ENCODE peak calls at places on chromosomes 11 and 22, in four cellular contexts. Y is endothelial cell; I is activated T-cell treated with anti-CD3 and anti-CD28 coated beads, Interleukin-2, amount 50 U/mL, for 72 hours; H is brain microvascular endothelial cell. S is an unnamed sample.

GRCh38 chr22:33539902-33540751 is 380.1 kb downstream of the LARGE1 start:
- DNase-seq in Y (no peak), I (no peak), H (peak; percentile 8), S (no peak)

GRCh38 chr22:27802389-27803079 is 978 bp upstream of the MN1 start:
- DNase-seq in Y (no peak), I (no peak), H (no peak), S (no peak)

GRCh38 chr22:21025266-21025665 is 7.1 kb downstream of the SLC7A4 start:
- DNase-seq in Y (no peak), I (no peak), H (no peak), S (no peak)

GRCh38 chr11:19953909-19954308 is 206.4 kb downstream of the DBX1 start:
- DNase-seq in Y (peak; percentile 19), I (no peak), H (peak; percentile 86), S (peak; percentile 68)

GRCh38 chr11:19345848-19346681 is 105.3 kb upstream of the E2F8 start:
- DNase-seq in Y (peak; percentile 20), I (no peak), H (no peak), S (peak; percentile 31)

GRCh38 chr11:10459029-10459970 is 4.2 kb downstream of the AMPD3 start:
- DNase-seq in Y (no peak), I (peak; percentile 64), H (no peak), S (no peak)

GRCh38 chr11:121328967-121329653 is 36.5 kb downstream of the SC5D start:
- DNase-seq in Y (no peak), I (no peak), H (no peak), S (no peak)

GRCh38 chr11:122809861-122810260 is 28.4 kb upstream of the CRTAM start:
- DNase-seq in Y (no peak), I (no peak), H (no peak), S (no peak)

GRCh38 chr11:36362902-36363301 is 66.8 kb downstream of the PRR5L start:
- DNase-seq in Y (no peak), I (no peak), H (peak; percentile 69), S (no peak)

GRCh38 chr11:86816251-86816726 is 15.9 kb downstream of the PRSS23 start:
- DNase-seq in Y (no peak), I (no peak), H (peak; percentile 69), S (no peak)

GRCh38 chr11:67468509-67468834 is 579 bp downstream of the TMEM134 start:
- DNase-seq in Y (peak; percentile 31), I (no peak), H (no peak), S (peak; percentile 57)

GRCh38 chr11:86164106-86164505 is 80.4 kb upstream of the EED start:
- DNase-seq in Y (no peak), I (no peak), H (no peak), S (no peak)

GRCh38 chr11:66607126-66607834 is 9.2 kb upstream of the RBM14 start:
- DNase-seq in Y (no peak), I (no peak), H (peak; percentile 46), S (no peak)

GRCh38 chr22:38628444-38628843 is 27.7 kb downstream of the FAM227A start:
- DNase-seq in Y (no peak), I (no peak), H (no peak), S (no peak)

GRCh38 chr11:117876341-117877119 is at the start of gene FXYD6:
- DNase-seq in Y (peak; percentile 41), I (peak; percentile 21), H (no peak), S (peak; percentile 88)

GRCh38 chr22:43996170-43996980 is 27.7 kb upstream of the PARVB start:
- DNase-seq in Y (peak; percentile 36), I (peak; percentile 78), H (no peak), S (no peak)

GRCh38 chr22:42388130-42388797 is 43.9 kb downstream of the NFAM1 start:
- DNase-seq in Y (no peak), I (no peak), H (no peak), S (peak; percentile 93)

GRCh38 chr11:18633256-18634139 is 644 bp downstream of the SPTY2D1 start:
- DNase-seq in Y (no peak), I (peak; percentile 47), H (peak; percentile 7), S (peak; percentile 33)

GRCh38 chr22:21972293-21972779 is 10.3 kb downstream of the TOP3B start:
- DNase-seq in Y (peak; percentile 76), I (peak; percentile 50), H (peak; percentile 31), S (peak; percentile 1)

GRCh38 chr11:92180664-92181251 is 43.9 kb upstream of the FAT3 start:
- DNase-seq in Y (no peak), I (no peak), H (peak; percentile 73), S (no peak)

GRCh38 chr11:67409781-67410368 is 5.6 kb upstream of the CARNS1 start:
- DNase-seq in Y (no peak), I (no peak), H (no peak), S (peak; percentile 95)